ENCODE peak calls at places on chromosomes 16 and 17, in six cellular contexts. B is aorta; Q is right atrium auricular region; A is esophagus squamous epithelium; W is left ventricle myocardium inferior; C is CD8-positive, alpha-beta T cell. H is an unnamed sample.

GRCh38 chr17:55303701-55304145 is 39.0 kb downstream of the HLF start:
- DNase-seq in Q (no peak), A (no peak), W (no peak), B (no peak), C (no peak), H (no peak)

GRCh38 chr17:29590979-29591736 is 1.7 kb upstream of the GIT1 start:
- DNase-seq in Q (no peak), B (peak; percentile 88), C (peak; percentile 47), W (no peak), A (no peak), H (peak; percentile 62)

GRCh38 chr17:50322271-50322670 is 23.7 kb upstream of the XYLT2 start:
- DNase-seq in Q (no peak), B (no peak), W (no peak), C (no peak), A (no peak), H (peak; percentile 28)

GRCh38 chr17:80103061-80103481 is 1.7 kb downstream of the GAA start:
- DNase-seq in A (no peak), B (peak; percentile 78), Q (no peak), C (no peak), W (no peak), H (no peak)

GRCh38 chr17:75996665-75997590 is 3.7 kb upstream of the CDK3 start:
- DNase-seq in B (peak; percentile 75), Q (no peak), A (no peak), W (no peak), C (no peak), H (peak; percentile 32)

GRCh38 chr17:39927928-39928867 is 666 bp downstream of the LRRC3C start:
- DNase-seq in Q (peak; percentile 61), B (peak; percentile 81), C (peak; percentile 28), W (peak; percentile 51), A (no peak), H (peak; percentile 45)

GRCh38 chr17:27338536-27338985 is 44.6 kb downstream of the WSB1 start:
- DNase-seq in A (no peak), C (no peak), B (peak; percentile 14), Q (no peak), W (no peak), H (no peak)

GRCh38 chr16:9545500-9546437 is 454.3 kb downstream of the HAPSTR1 start:
- DNase-seq in B (no peak), A (no peak), Q (no peak), W (no peak), C (no peak), H (no peak)

GRCh38 chr16:58126451-58126968 is 2.7 kb downstream of the CFAP20 start:
- DNase-seq in C (no peak), W (no peak), Q (no peak), B (no peak), A (no peak), H (no peak)

GRCh38 chr17:7523033-7523432 is 25.8 kb upstream of the TNFSF12 start:
- DNase-seq in A (no peak), B (no peak), W (no peak), C (peak; percentile 59), Q (no peak), H (peak; percentile 22)

GRCh38 chr16:10752843-10753523 is 9.3 kb downstream of the NUBP1 start:
- DNase-seq in C (peak; percentile 11), W (peak; percentile 65), A (peak; percentile 19), B (peak; percentile 80), Q (peak; percentile 74), H (no peak)

GRCh38 chr16:57601801-57602478 is 26.5 kb upstream of the ADGRG1 start:
- DNase-seq in W (no peak), B (peak; percentile 15), Q (no peak), C (peak; percentile 77), A (no peak), H (no peak)

GRCh38 chr17:81345211-81346089 is 49.8 kb upstream of the BAHCC1 start:
- DNase-seq in Q (peak; percentile 91), B (peak; percentile 96), W (peak; percentile 90), A (peak; percentile 32), C (peak; percentile 34), H (peak; percentile 89)

GRCh38 chr17:75622071-75622470 is 11.2 kb upstream of the SMIM5 start:
- DNase-seq in Q (no peak), B (no peak), A (no peak), W (no peak), C (peak; percentile 8), H (no peak)

GRCh38 chr17:29102046-29102445 is 59.1 kb downstream of the PIPOX start:
- DNase-seq in B (no peak), W (no peak), C (no peak), Q (no peak), A (no peak), H (no peak)

GRCh38 chr17:27996157-27997043 is 46.1 kb upstream of the NLK start:
- DNase-seq in A (no peak), Q (no peak), B (no peak), W (no peak), C (no peak), H (no peak)

GRCh38 chr16:10103096-10103495 is 79.1 kb downstream of the GRIN2A start:
- DNase-seq in W (no peak), B (no peak), A (no peak), Q (no peak), C (no peak), H (no peak)

GRCh38 chr17:50767446-50767845 is at the start of gene ANKRD40CL:
- DNase-seq in Q (no peak), C (no peak), A (no peak), B (no peak), W (no peak), H (no peak)

GRCh38 chr17:42422958-42423712 is at the start of gene CAVIN1:
- DNase-seq in C (no peak), Q (peak; percentile 98), W (peak; percentile 100), A (peak; percentile 49), B (peak; percentile 100), H (peak; percentile 94)

GRCh38 chr17:76586741-76587487 is 1.3 kb upstream of the ST6GALNAC2 start:
- DNase-seq in Q (no peak), C (no peak), W (no peak), B (peak; percentile 51), A (no peak), H (peak; percentile 59)

GRCh38 chr17:74211929-74212261 is 1.5 kb upstream of the TTYH2 start:
- DNase-seq in C (no peak), W (no peak), Q (no peak), A (no peak), B (no peak), H (no peak)

GRCh38 chr17:71636644-71637043 is 484.2 kb upstream of the SOX9 start:
- DNase-seq in C (no peak), B (no peak), Q (no peak), A (no peak), W (no peak), H (no peak)

GRCh38 chr17:71633391-71633849 is 487.4 kb upstream of the SOX9 start:
- DNase-seq in Q (no peak), W (no peak), B (no peak), A (no peak), C (no peak), H (no peak)

GRCh38 chr17:71632328-71632727 is 488.5 kb upstream of the SOX9 start:
- DNase-seq in A (no peak), C (no peak), W (no peak), Q (no peak), B (no peak), H (no peak)

GRCh38 chr17:71635187-71635586 is 485.6 kb upstream of the SOX9 start:
- DNase-seq in Q (no peak), W (no peak), C (no peak), B (no peak), A (no peak), H (no peak)

GRCh38 chr17:71634376-71634775 is 486.4 kb upstream of the SOX9 start:
- DNase-seq in C (no peak), Q (no peak), A (no peak), W (no peak), B (no peak), H (no peak)
- H3K27ac ChIP-seq in C (no peak overlapping the region), Q (no peak overlapping the region), A (no peak overlapping the region), W (no peak overlapping the region), B (no peak overlapping the region), H (no peak overlapping the region)

DNA sequence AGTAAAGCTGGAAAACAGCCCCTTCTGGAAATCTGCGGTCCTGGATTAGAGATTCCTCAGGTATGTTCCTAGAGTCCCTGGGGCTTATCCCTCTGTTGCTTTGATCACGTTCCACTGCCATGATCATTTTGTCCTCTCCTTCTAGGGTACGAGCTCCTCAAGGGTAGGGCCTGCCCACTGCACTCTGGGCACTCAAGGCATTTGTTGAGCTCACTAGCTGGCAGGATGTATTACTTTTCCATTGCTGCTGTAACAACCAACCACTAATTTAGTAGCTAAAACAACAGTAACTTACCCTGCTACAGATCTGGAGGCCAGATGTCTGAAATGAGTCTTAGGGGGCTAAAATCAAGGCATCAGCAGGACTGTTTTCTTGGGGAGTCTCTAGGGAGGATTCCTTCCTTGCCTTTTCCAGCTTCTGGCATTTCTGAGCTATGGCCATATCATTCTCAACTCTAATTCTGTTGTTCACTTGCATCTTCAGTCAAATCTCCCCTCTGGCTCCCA is 65.7 kb downstream of the ARSG start:
- DNase-seq in W (no peak), Q (no peak), C (no peak), A (no peak), B (no peak), H (no peak)
- H3K27ac ChIP-seq in W (no peak overlapping the region), Q (no peak overlapping the region), C (peak overlapping the region; percentile 14), A (no peak overlapping the region), B (no peak overlapping the region), H (no peak overlapping the region)

GRCh38 chr17:57397402-57397801 is 141.1 kb downstream of the MSI2 start:
- DNase-seq in C (no peak), A (no peak), W (no peak), B (no peak), Q (no peak), H (no peak)
- H3K27ac ChIP-seq in C (no peak overlapping the region), A (no peak overlapping the region), W (no peak overlapping the region), B (no peak overlapping the region), Q (no peak overlapping the region), H (no peak overlapping the region)

GRCh38 chr17:78323821-78324390 is 36.0 kb downstream of the SOCS3 start:
- DNase-seq in B (no peak), Q (no peak), W (no peak), A (no peak), C (no peak), H (no peak)

GRCh38 chr17:78322858-78323455 is 36.9 kb downstream of the SOCS3 start:
- DNase-seq in B (no peak), C (no peak), Q (peak; percentile 83), A (no peak), W (peak; percentile 85), H (no peak)

GRCh38 chr17:78325076-78325712 is 34.7 kb downstream of the SOCS3 start:
- DNase-seq in C (no peak), Q (peak; percentile 87), W (peak; percentile 70), A (no peak), B (no peak), H (no peak)

GRCh38 chr17:78322327-78322857 is 37.5 kb downstream of the SOCS3 start:
- DNase-seq in C (no peak), Q (no peak), A (no peak), B (no peak), W (no peak), H (no peak)

DNA sequence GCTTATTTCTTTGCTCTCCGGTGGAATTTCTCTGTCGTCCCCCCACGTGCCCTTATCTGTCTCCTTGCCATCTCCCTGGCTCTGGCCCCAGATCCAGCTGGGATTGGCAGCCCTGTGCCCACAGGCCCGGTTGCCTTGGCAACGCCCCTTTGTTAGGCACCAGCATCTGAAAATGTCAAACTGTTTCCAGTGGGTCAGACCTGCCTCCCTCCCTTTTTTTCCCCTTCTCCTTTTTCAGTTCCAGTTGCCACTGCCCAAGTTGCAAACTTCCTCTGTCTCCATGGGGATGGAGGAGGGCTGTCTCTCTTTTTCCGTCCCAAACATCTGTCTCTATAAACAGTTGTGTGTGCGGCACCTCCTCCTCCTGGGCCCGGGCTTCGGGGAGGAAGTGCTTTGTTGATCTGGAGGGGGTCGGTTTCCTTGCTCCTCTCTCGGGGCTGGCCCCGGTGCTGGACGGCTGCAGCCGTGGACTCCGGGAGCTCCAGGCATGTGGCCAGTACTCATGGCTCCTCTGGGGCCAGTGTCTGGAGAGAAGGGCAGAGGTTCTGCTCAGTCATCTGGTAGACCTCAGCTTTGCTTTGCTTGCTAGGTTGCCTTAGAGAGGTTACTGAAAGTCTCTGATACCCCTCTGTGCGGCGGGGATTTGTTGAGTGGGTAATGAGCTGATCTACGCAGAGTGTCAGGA is 35.3 kb downstream of the SOCS3 start:
- DNase-seq in A (no peak), B (peak; percentile 93), Q (peak; percentile 93), C (no peak), W (peak; percentile 91), H (peak; percentile 96)
- H3K27ac ChIP-seq in A (peak overlapping the region; percentile 75), B (peak overlapping the region; percentile 11), Q (peak overlapping the region; percentile 84), C (peak overlapping the region; percentile 19), W (peak overlapping the region; percentile 92), H (peak overlapping the region; percentile 15)